ENCODE peak calls at places on chromosomes 7 and 10, in four cellular contexts. R is cardiac fibroblast; T is BJ; B is CD8-positive, alpha-beta T cell. W is an unnamed sample.
A peak's percentile ranks its signal among the peaks of the same experiment; 100 is the strongest.

GRCh38 chr7:102306916-102307677 is 20.4 kb downstream of the SH2B2 start:
- DNase-seq in R (peak; percentile 63), B (no peak), T (no peak), W (no peak)

GRCh38 chr10:129958686-129959543 is 5.2 kb downstream of the EBF3 start:
- DNase-seq in T (no peak), B (no peak), R (peak; percentile 42), W (no peak)

GRCh38 chr10:52451817-52452216 is 137.7 kb downstream of the DKK1 start:
- DNase-seq in T (peak; percentile 96), R (peak; percentile 85), B (no peak), W (peak; percentile 88)

GRCh38 chr10:44883581-44884331 is 27.4 kb upstream of the TMEM72 start:
- DNase-seq in B (no peak), R (no peak), T (no peak), W (no peak)

GRCh38 chr10:84118395-84119006 is 20.8 kb upstream of the GHITM start:
- DNase-seq in T (no peak), B (no peak), R (no peak), W (no peak)

GRCh38 chr7:5693529-5693928 is 87.9 kb downstream of the RNF216 start:
- DNase-seq in B (no peak), R (peak; percentile 89), T (no peak), W (no peak)

GRCh38 chr10:93115661-93116383 is 42.1 kb downstream of the CYP26A1 start:
- DNase-seq in T (no peak), R (peak; percentile 66), B (peak; percentile 74), W (no peak)

GRCh38 chr7:6530626-6531491 is 20.4 kb downstream of the GRID2IP start:
- DNase-seq in R (no peak), T (no peak), B (peak; percentile 79), W (no peak)

GRCh38 chr10:131062621-131063260 is 248.8 kb downstream of the TCERG1L start:
- DNase-seq in R (no peak), T (no peak), B (no peak), W (no peak)

GRCh38 chr7:27198138-27198841 is 1.6 kb downstream of the HOXA13 start:
- DNase-seq in R (no peak), T (no peak), B (no peak), W (no peak)

GRCh38 chr7:31794851-31795250 is 107.8 kb downstream of the PPP1R17 start:
- DNase-seq in B (no peak), R (no peak), T (no peak), W (no peak)

GRCh38 chr10:62278461-62278910 is 9.8 kb upstream of the RTKN2 start:
- DNase-seq in B (no peak), R (peak; percentile 45), T (peak; percentile 61), W (peak; percentile 87)

GRCh38 chr7:121079425-121080169 is 91.1 kb downstream of the CPED1 start:
- DNase-seq in R (peak; percentile 62), B (no peak), T (no peak), W (no peak)

GRCh38 chr7:101169838-101170531 is 4.6 kb upstream of the VGF start:
- DNase-seq in T (no peak), R (peak; percentile 65), B (peak; percentile 87), W (no peak)

GRCh38 chr7:131509781-131510180 is 46.6 kb downstream of the PODXL start:
- DNase-seq in R (no peak), T (no peak), B (no peak), W (no peak)

GRCh38 chr10:26407406-26407969 is 30.7 kb upstream of the APBB1IP start:
- DNase-seq in R (peak; percentile 48), B (no peak), T (peak; percentile 51), W (peak; percentile 51)

GRCh38 chr10:127303746-127304145 is 107.4 kb upstream of the INSYN2A start:
- DNase-seq in R (no peak), B (no peak), T (no peak), W (no peak)

GRCh38 chr10:34313353-34313752 is 501.7 kb downstream of the PARD3 start:
- DNase-seq in R (no peak), B (no peak), T (no peak), W (no peak)

GRCh38 chr10:47231414-47231813 is 68.6 kb upstream of the GDF10 start:
- DNase-seq in R (no peak), B (no peak), T (no peak), W (no peak)

GRCh38 chr10:86079088-86079487 is 287.5 kb downstream of the GRID1 start:
- DNase-seq in T (no peak), B (no peak), R (no peak), W (no peak)

GRCh38 chr10:112332509-112333228 is 41.2 kb upstream of the ACSL5 start:
- DNase-seq in R (no peak), B (no peak), T (no peak), W (no peak)

GRCh38 chr7:5704534-5704922 is 76.9 kb downstream of the RNF216 start:
- DNase-seq in B (peak; percentile 73), T (peak; percentile 41), R (peak; percentile 92), W (peak; percentile 64)

GRCh38 chr7:124754576-124755264 is 10.9 kb downstream of the GPR37 start:
- DNase-seq in B (no peak), R (no peak), T (no peak), W (no peak)

GRCh38 chr7:104980969-104981670 is 32.9 kb upstream of the KMT2E start:
- DNase-seq in T (no peak), B (no peak), R (peak; percentile 81), W (no peak)

GRCh38 chr7:104976966-104977636 is 36.9 kb upstream of the KMT2E start:
- DNase-seq in T (no peak), R (no peak), B (no peak), W (no peak)

GRCh38 chr7:104980440-104980839 is 33.6 kb upstream of the KMT2E start:
- DNase-seq in B (no peak), T (no peak), R (peak; percentile 88), W (no peak)

GRCh38 chr7:104979167-104979841 is 34.7 kb upstream of the KMT2E start:
- DNase-seq in R (peak; percentile 93), T (no peak), B (no peak), W (peak; percentile 81)

DNA sequence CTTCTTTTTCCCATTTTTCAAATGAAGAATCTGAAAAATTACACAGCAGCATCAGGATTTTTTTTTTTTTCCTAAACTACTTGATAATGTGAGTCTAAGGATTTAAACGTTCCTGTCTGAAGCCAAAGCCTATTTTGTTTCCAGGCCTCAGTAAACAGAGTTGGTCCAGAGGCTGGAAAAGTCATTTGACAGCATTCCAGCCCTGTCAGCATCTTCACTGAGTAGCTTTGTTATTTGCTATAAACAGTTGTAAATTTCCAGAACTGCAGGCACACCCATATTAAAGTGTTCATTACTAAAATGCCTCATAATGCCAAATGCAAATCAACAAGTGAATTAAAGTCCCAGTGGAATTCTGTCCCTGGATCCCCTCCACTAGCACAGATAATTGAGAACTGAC is 35.5 kb upstream of the KMT2E start:
- DNase-seq in R (no peak), T (no peak), B (no peak), W (no peak)
- TF ChIP-seq CTCF in R (no peak), T (no peak), B (no peak), W (no peak)

GRCh38 chr10:102241444-102242117 is at the start of gene PITX3:
- DNase-seq in T (peak; percentile 45), B (peak; percentile 88), R (peak; percentile 92), W (no peak)
- H3K4me3 ChIP-seq in T (peak within 1 kb of the TSS; percentile 64), B (peak within 1 kb of the TSS; percentile 45), R (peak within 1 kb of the TSS; percentile 74), W (peak within 1 kb of the TSS; percentile 81)

DNA sequence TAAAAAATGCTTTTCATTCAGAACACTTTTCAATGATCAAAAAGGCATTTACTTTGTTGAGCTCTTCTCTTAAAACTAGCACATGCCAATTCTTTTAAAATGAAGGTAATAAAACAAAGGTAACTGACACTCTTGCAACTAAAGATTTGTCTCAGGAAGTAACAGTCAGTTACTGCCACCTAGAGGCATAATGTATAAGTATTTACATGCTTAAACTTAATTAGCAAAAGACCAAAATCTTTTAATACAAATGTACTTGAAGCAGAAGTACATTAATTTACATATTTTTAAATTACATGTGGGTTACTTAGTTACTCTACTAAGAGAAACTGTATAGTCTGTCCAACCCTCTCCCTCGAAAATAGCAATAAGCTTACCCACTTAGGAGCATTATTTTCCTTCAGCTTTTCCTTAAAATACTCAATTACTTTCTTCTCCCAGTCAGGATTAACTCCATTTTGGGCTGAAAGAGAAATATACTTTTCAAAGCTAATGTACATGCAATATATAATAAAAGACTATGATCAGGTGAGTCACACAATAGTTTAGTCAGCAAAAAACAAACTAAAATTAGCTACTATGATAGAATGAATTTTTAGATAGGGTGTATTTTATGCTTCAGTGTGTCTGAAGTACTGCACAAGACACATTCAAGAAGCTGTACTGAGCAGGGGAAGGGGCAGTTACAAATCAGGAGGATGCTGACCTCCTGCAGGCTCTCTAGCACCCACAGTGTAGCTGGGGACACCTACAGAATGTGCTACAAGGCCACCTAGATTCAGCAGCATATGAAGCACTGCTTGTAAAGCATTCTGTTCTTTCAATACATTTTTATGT is 13.0 kb downstream of the MCMBP start:
- DNase-seq in R (peak; percentile 74), T (no peak), B (no peak), W (no peak)
- TF ChIP-seq CTCF in R (peak; percentile 43), T (peak; percentile 47), B (peak; percentile 79), W (peak; percentile 40)

GRCh38 chr7:103879411-103879810 is 110.0 kb downstream of the RELN start:
- DNase-seq in T (no peak), B (no peak), R (no peak), W (no peak)
- H3K4me3 ChIP-seq in T (no peak overlapping the region), B (no peak overlapping the region), R (no peak overlapping the region), W (no peak overlapping the region)

GRCh38 chr7:80288175-80289122 is 153.8 kb downstream of the GNAI1 start:
- DNase-seq in R (peak; percentile 72), T (no peak), B (no peak), W (peak; percentile 57)
- TF ChIP-seq CTCF in R (peak; percentile 12), T (no peak), B (no peak), W (peak; percentile 11)

DNA sequence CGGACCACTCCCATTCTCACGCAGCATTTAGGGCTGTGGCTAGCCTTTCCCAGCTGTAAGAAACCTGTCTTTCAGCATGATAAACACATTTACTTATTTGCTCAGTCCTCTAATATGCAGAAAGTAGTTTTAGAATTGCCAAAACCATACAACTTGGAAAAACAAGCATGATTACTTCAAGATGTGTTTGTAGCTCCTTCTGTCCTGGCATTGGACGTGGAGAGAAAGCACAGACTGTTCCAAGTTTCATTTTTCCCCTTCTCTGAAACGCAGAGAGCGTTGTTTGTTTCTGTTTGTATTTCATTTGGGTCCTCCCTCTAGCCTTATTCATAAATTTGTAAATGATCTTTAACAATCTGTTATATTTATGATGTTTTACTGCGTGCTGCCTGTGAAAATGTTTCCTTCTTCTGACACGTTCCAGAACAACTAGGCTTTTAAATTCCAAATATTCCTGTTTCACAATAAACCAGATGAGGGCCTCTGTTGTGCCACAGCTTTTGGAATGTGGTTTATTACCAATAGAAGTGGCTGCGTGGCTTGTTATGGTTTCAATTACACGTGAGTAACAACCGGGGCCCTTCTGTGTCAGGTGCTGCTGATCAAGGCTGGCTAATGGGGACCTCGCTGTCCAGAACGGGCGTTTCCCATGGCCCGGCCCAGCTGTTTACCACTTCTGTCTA is 26.1 kb downstream of the MNX1 start:
- DNase-seq in T (peak; percentile 79), R (peak; percentile 27), B (no peak), W (peak; percentile 71)
- H3K4me3 ChIP-seq in T (no peak overlapping the region), R (no peak overlapping the region), B (no peak overlapping the region), W (peak overlapping the region; percentile 2)

GRCh38 chr7:135240446-135240845 is 6.8 kb downstream of the STRA8 start:
- DNase-seq in T (no peak), B (no peak), R (no peak), W (no peak)

GRCh38 chr7:135236727-135237126 is 3.1 kb downstream of the STRA8 start:
- DNase-seq in T (no peak), B (no peak), R (no peak), W (no peak)

GRCh38 chr7:135235841-135236240 is 2.2 kb downstream of the STRA8 start:
- DNase-seq in R (no peak), T (no peak), B (no peak), W (no peak)

GRCh38 chr7:135239263-135239662 is 5.6 kb downstream of the STRA8 start:
- DNase-seq in T (no peak), B (no peak), R (no peak), W (no peak)

GRCh38 chr7:135238112-135238744 is 4.6 kb downstream of the STRA8 start:
- DNase-seq in R (no peak), B (no peak), T (no peak), W (no peak)
- TF ChIP-seq CTCF in R (peak; percentile 56), B (no peak), T (peak; percentile 54), W (peak; percentile 43)